ENCODE peak calls at places on chromosomes 3 and 15, in four cellular contexts. G is astrocyte; X is CD8-positive, alpha-beta T cell; F is CD4-positive, CD25-positive, alpha-beta regulatory T cell. O is an unnamed sample.

GRCh38 chr15:69648215-69648614 is 195.6 kb downstream of the RPLP1 start:
- DNase-seq in G (no peak), X (peak; percentile 34), F (no peak), O (no peak)

GRCh38 chr3:122918576-122919290 is 108.8 kb downstream of the SEMA5B start:
- DNase-seq in X (peak; percentile 21), G (peak; percentile 9), F (no peak), O (no peak)

GRCh38 chr3:177904661-177905060 is 631.6 kb upstream of the KCNMB2 start:
- DNase-seq in G (peak; percentile 80), F (no peak), X (no peak), O (no peak)

GRCh38 chr3:185976977-185977678 is 39.3 kb upstream of the TRA2B start:
- DNase-seq in G (peak; percentile 37), F (peak; percentile 63), X (peak; percentile 87), O (peak; percentile 43)

GRCh38 chr3:27666277-27666676 is 55.8 kb downstream of the EOMES start:
- DNase-seq in F (no peak), X (no peak), G (no peak), O (no peak)

GRCh38 chr15:51366911-51367310 is 25.5 kb downstream of the GLDN start:
- DNase-seq in X (no peak), G (peak; percentile 70), F (no peak), O (no peak)

GRCh38 chr3:27644936-27645335 is 77.2 kb downstream of the EOMES start:
- DNase-seq in F (no peak), G (no peak), X (no peak), O (no peak)

GRCh38 chr15:26102365-26102764 is 239.2 kb upstream of the ATP10A start:
- DNase-seq in X (no peak), G (no peak), F (no peak), O (no peak)

GRCh38 chr15:26590673-26591072 is 182.2 kb downstream of the GABRB3 start:
- DNase-seq in G (no peak), X (no peak), F (no peak), O (no peak)

GRCh38 chr15:82064824-82065223 is 19.0 kb upstream of the MEX3B start:
- DNase-seq in F (no peak), G (peak; percentile 26), X (no peak), O (no peak)

GRCh38 chr3:149009732-149010131 is 18.4 kb downstream of the GYG1 start:
- DNase-seq in G (no peak), F (peak; percentile 34), X (peak; percentile 58), O (no peak)

GRCh38 chr3:2944628-2945027 is 165.5 kb downstream of the IL5RA start:
- DNase-seq in X (no peak), F (no peak), G (no peak), O (no peak)

GRCh38 chr15:29095746-29096145 is 173.9 kb downstream of the NSMCE3 start:
- DNase-seq in F (no peak), G (no peak), X (no peak), O (no peak)

GRCh38 chr15:89472785-89473256 is 23.6 kb downstream of the RHCG start:
- DNase-seq in G (peak; percentile 8), X (no peak), F (no peak), O (no peak)

GRCh38 chr15:66578286-66578875 is 12.6 kb upstream of the LCTL start:
- DNase-seq in X (no peak), F (no peak), G (peak; percentile 60), O (no peak)

GRCh38 chr3:25648107-25648535 is 16.6 kb downstream of the TOP2B start:
- DNase-seq in F (peak; percentile 79), X (peak; percentile 83), G (peak; percentile 46), O (peak; percentile 19)

GRCh38 chr3:178084938-178085816 is 451.1 kb upstream of the KCNMB2 start:
- DNase-seq in G (peak; percentile 73), F (peak; percentile 48), X (peak; percentile 54), O (peak; percentile 89)

GRCh38 chr15:52652984-52653383 is 26.2 kb downstream of the ATOSA start:
- DNase-seq in X (no peak), F (no peak), G (peak; percentile 91), O (no peak)

GRCh38 chr3:5505997-5506396 is 318.5 kb downstream of the EDEM1 start:
- DNase-seq in G (no peak), X (no peak), F (no peak), O (no peak)

GRCh38 chr15:95680693-95681092 is 649.8 kb upstream of the NR2F2 start:
- DNase-seq in X (no peak), G (peak; percentile 44), F (no peak), O (no peak)

GRCh38 chr15:55627730-55628368 is 39.7 kb upstream of the PYGO1 start:
- DNase-seq in F (no peak), G (peak; percentile 92), X (no peak), O (peak; percentile 15)

GRCh38 chr15:38252481-38253311 is at the start of gene SPRED1:
- DNase-seq in X (peak; percentile 50), G (no peak), F (no peak), O (peak; percentile 69)

GRCh38 chr15:87707076-87707475 is 549.5 kb downstream of the NTRK3 start:
- DNase-seq in X (no peak), F (no peak), G (no peak), O (no peak)

GRCh38 chr3:2247831-2248230 is 149.2 kb downstream of the CNTN4 start:
- DNase-seq in G (no peak), X (no peak), F (no peak), O (no peak)

GRCh38 chr3:151283907-151284461 is 5.6 kb upstream of the P2RY14 start:
- DNase-seq in X (no peak), F (no peak), G (peak; percentile 86), O (no peak)

GRCh38 chr3:193791041-193792032 is 198.3 kb downstream of the OPA1 start:
- DNase-seq in G (no peak), X (no peak), F (no peak), O (no peak)

GRCh38 chr3:148315756-148316155 is 381.9 kb upstream of the AGTR1 start:
- DNase-seq in G (no peak), X (no peak), F (no peak), O (no peak)

GRCh38 chr3:64358853-64359252 is 133.6 kb upstream of the PRICKLE2 start:
- DNase-seq in G (no peak), F (no peak), X (no peak), O (no peak)

GRCh38 chr15:88954431-88955277 is 41.5 kb upstream of the MFGE8 start:
- DNase-seq in F (no peak), X (no peak), G (no peak), O (peak; percentile 86)

GRCh38 chr3:43998374-43998840 is 243.3 kb upstream of the TOPAZ1 start:
- DNase-seq in G (no peak), X (no peak), F (no peak), O (no peak)

GRCh38 chr15:32106401-32107381 is 76.4 kb downstream of the CHRNA7 start:
- DNase-seq in X (no peak), F (no peak), G (no peak), O (no peak)

GRCh38 chr3:194395767-194396527 is 3.1 kb downstream of the GP5 start:
- DNase-seq in F (peak; percentile 41), G (peak; percentile 10), X (peak; percentile 56), O (no peak)

GRCh38 chr3:45967724-45968123 is 24.5 kb downstream of the CXCR6 start:
- DNase-seq in F (no peak), X (no peak), G (no peak), O (no peak)

GRCh38 chr3:16050641-16051467 is 123.6 kb upstream of the GALNT15 start:
- DNase-seq in X (no peak), G (no peak), F (no peak), O (no peak)

GRCh38 chr15:29870495-29871151 is 48.4 kb upstream of the TJP1 start:
- DNase-seq in G (no peak), X (no peak), F (no peak), O (peak; percentile 34)

GRCh38 chr3:150106752-150107428 is 136.2 kb upstream of the PFN2 start:
- DNase-seq in G (peak; percentile 90), F (no peak), X (no peak), O (no peak)
- H3K27ac ChIP-seq in G (peak overlapping the region; percentile 62), F (no peak overlapping the region), X (no peak overlapping the region), O (no peak overlapping the region)

DNA sequence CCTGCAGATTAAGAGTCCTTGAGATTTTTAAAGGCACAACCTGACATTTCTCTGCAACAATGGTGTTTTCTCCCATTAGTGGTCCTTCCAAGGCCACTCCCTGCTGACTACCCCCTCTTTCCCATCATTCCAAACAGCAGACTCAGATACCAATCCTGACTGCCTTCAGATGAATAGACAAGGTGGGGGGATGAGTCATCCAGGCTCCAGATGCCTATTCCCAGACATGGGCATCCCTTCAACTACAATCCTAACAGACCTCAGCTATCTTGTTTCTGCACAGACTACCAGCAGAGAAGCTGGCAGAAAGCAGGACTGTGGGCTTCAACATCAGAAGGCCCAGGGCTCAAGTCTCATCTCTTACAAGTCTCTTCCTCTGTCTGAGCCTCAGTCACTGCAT is 2.2 kb downstream of the RBP1 start:
- DNase-seq in X (no peak), F (no peak), G (peak; percentile 96), O (no peak)
- H3K27ac ChIP-seq in X (no peak overlapping the region), F (no peak overlapping the region), G (peak overlapping the region; percentile 95), O (no peak overlapping the region)

GRCh38 chr15:68618339-68619302 is 39.8 kb downstream of the CORO2B start:
- DNase-seq in G (peak; percentile 71), F (no peak), X (no peak), O (peak; percentile 30)
- H3K27ac ChIP-seq in G (peak overlapping the region; percentile 29), F (no peak overlapping the region), X (no peak overlapping the region), O (peak overlapping the region; percentile 99)

DNA sequence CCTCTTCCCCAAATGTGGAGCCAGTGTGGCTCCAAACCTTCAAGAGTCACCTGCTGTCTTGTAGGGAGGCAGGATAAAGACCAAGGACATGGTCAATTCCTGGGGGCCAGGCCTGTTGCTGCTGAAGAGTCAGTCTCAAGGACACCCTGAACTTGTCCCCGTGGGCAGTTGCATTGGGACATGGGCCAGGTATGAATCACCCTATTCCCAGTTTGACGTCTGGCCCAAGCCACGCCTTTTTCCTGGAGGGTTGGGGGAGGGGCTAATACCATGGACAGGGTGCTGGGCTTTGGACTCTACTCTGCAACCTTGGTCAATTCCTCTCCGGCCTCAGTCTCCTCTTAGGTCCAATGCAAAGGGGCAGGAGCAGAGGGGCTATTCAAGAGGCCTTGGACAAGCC is 10.4 kb downstream of the ATP2B2 start:
- DNase-seq in G (peak; percentile 26), X (no peak), F (no peak), O (no peak)
- H3K27ac ChIP-seq in G (no peak overlapping the region), X (no peak overlapping the region), F (no peak overlapping the region), O (no peak overlapping the region)

O was measured in caudate nucleus.